ENCODE peak calls at places on chromosome 22, in six cellular contexts. B, U, Q, M, E and P are unnamed samples.
A peak's percentile ranks its signal among the peaks of the same experiment; 100 is the strongest.

GRCh38 chr22:19038164-19038546 is 84.1 kb downstream of the DGCR2 start:
- DNase-seq in B (no peak), U (no peak), Q (no peak), M (no peak), E (no peak), P (no peak)

GRCh38 chr22:32996702-32997101 is 61.5 kb downstream of the SYN3 start:
- DNase-seq in B (peak; percentile 56), U (no peak), Q (no peak), M (peak; percentile 60), E (no peak), P (no peak)

GRCh38 chr22:47328550-47329243 is 566.2 kb downstream of the TBC1D22A start:
- DNase-seq in B (peak; percentile 96), U (peak; percentile 68), Q (no peak), M (no peak), E (no peak), P (no peak)

GRCh38 chr22:30210235-30210831 is 36.2 kb downstream of the LIF start:
- DNase-seq in B (peak; percentile 45), U (no peak), Q (no peak), M (peak; percentile 57), E (no peak), P (no peak)

GRCh38 chr22:27851974-27852713 is 50.6 kb upstream of the MN1 start:
- DNase-seq in B (no peak), U (no peak), Q (no peak), M (no peak), E (no peak), P (no peak)

GRCh38 chr22:46538816-46539163 is 1.4 kb upstream of the CELSR1 start:
- DNase-seq in B (peak; percentile 55), U (no peak), Q (no peak), M (no peak), E (no peak), P (no peak)

GRCh38 chr22:32119568-32120235 is 39.4 kb downstream of the C22orf42 start:
- DNase-seq in B (no peak), U (no peak), Q (no peak), M (no peak), E (no peak), P (no peak)

GRCh38 chr22:50236731-50237409 is 8.0 kb downstream of the TUBGCP6 start:
- DNase-seq in B (peak; percentile 24), U (no peak), Q (peak; percentile 31), M (no peak), E (no peak), P (peak; percentile 54)

GRCh38 chr22:26559961-26560575 is 29.9 kb downstream of the TPST2 start:
- DNase-seq in B (no peak), U (no peak), Q (no peak), M (no peak), E (no peak), P (no peak)

GRCh38 chr22:39519681-39520053 is 695 bp upstream of the ATF4 start:
- DNase-seq in B (peak; percentile 45), U (no peak), Q (no peak), M (no peak), E (peak; percentile 50), P (peak; percentile 68)

GRCh38 chr22:45971389-45972028 is 5.5 kb downstream of the WNT7B start:
- DNase-seq in B (no peak), U (no peak), Q (no peak), M (no peak), E (no peak), P (no peak)

GRCh38 chr22:46085831-46086576 is 64.3 kb upstream of the PPARA start:
- DNase-seq in B (peak; percentile 87), U (no peak), Q (no peak), M (peak; percentile 71), E (no peak), P (no peak)

GRCh38 chr22:25482868-25483639 is 81.4 kb upstream of the GRK3 start:
- DNase-seq in B (no peak), U (no peak), Q (no peak), M (no peak), E (no peak), P (no peak)

GRCh38 chr22:43446881-43447280 is 35.1 kb downstream of the MPPED1 start:
- DNase-seq in B (no peak), U (no peak), Q (no peak), M (peak; percentile 47), E (no peak), P (no peak)

GRCh38 chr22:30397656-30398635 is 1.1 kb downstream of the SEC14L2 start:
- DNase-seq in B (no peak), U (no peak), Q (no peak), M (no peak), E (no peak), P (no peak)

GRCh38 chr22:49826603-49827306 is 918 bp downstream of the BRD1 start:
- DNase-seq in B (peak; percentile 53), U (no peak), Q (peak; percentile 55), M (no peak), E (no peak), P (peak; percentile 47)

GRCh38 chr22:50604256-50604580 is 3.6 kb downstream of the MAPK8IP2 start:
- DNase-seq in B (no peak), U (no peak), Q (no peak), M (no peak), E (no peak), P (no peak)

GRCh38 chr22:29979645-29980303 is 96.8 kb downstream of the MTMR3 start:
- DNase-seq in B (peak; percentile 21), U (no peak), Q (no peak), M (no peak), E (peak; percentile 41), P (no peak)

GRCh38 chr22:41308054-41308453 is 6.7 kb downstream of the ZC3H7B start:
- DNase-seq in B (peak; percentile 40), U (no peak), Q (no peak), M (no peak), E (no peak), P (no peak)

GRCh38 chr22:20740222-20740951 is 33.5 kb upstream of the SERPIND1 start:
- DNase-seq in B (no peak), U (no peak), Q (no peak), M (no peak), E (no peak), P (no peak)

GRCh38 chr22:46047226-46047625 is 70.3 kb upstream of the WNT7B start:
- DNase-seq in B (no peak), U (no peak), Q (no peak), M (peak; percentile 57), E (no peak), P (no peak)

GRCh38 chr22:46075764-46076531 is 74.4 kb upstream of the PPARA start:
- DNase-seq in B (peak; percentile 30), U (no peak), Q (no peak), M (peak; percentile 52), E (no peak), P (no peak)

GRCh38 chr22:26428515-26429457 is at the start of gene ASPHD2:
- DNase-seq in B (peak; percentile 58), U (no peak), Q (peak; percentile 79), M (no peak), E (peak; percentile 87), P (peak; percentile 80)

GRCh38 chr22:35455529-35455928 is 55.6 kb downstream of the MCM5 start:
- DNase-seq in B (no peak), U (no peak), Q (no peak), M (no peak), E (no peak), P (no peak)

GRCh38 chr22:35456757-35457156 is 56.8 kb downstream of the MCM5 start:
- DNase-seq in B (no peak), U (no peak), Q (no peak), M (no peak), E (no peak), P (no peak)

GRCh38 chr22:35452810-35453743 is 53.1 kb downstream of the MCM5 start:
- DNase-seq in B (no peak), U (no peak), Q (no peak), M (no peak), E (no peak), P (no peak)

GRCh38 chr22:35452351-35452781 is 52.4 kb downstream of the MCM5 start:
- DNase-seq in B (no peak), U (no peak), Q (no peak), M (peak; percentile 61), E (no peak), P (no peak)

GRCh38 chr22:35454416-35455054 is 54.6 kb downstream of the MCM5 start:
- DNase-seq in B (no peak), U (no peak), Q (no peak), M (no peak), E (no peak), P (no peak)
- TF ChIP-seq CTCF in B (no peak), U (no peak), Q (no peak), M (no peak), E (no peak), P (no peak)

GRCh38 chr22:37202001-37202555 is 10.2 kb downstream of the SSTR3 start:
- DNase-seq in B (no peak), U (no peak), Q (no peak), M (peak; percentile 30), E (no peak), P (no peak)
- TF ChIP-seq CTCF in B (no peak), U (no peak), Q (no peak), M (no peak), E (no peak), P (no peak)

GRCh38 chr22:17214416-17215043 is 4.7 kb downstream of the ADA2 start:
- DNase-seq in B (no peak), U (no peak), Q (no peak), M (no peak), E (no peak), P (no peak)

GRCh38 chr22:17217179-17217578 is 2.1 kb downstream of the ADA2 start:
- DNase-seq in B (no peak), U (no peak), Q (no peak), M (no peak), E (no peak), P (no peak)

GRCh38 chr22:17218341-17218740 is 894 bp downstream of the ADA2 start:
- DNase-seq in B (no peak), U (no peak), Q (no peak), M (no peak), E (no peak), P (no peak)

DNA sequence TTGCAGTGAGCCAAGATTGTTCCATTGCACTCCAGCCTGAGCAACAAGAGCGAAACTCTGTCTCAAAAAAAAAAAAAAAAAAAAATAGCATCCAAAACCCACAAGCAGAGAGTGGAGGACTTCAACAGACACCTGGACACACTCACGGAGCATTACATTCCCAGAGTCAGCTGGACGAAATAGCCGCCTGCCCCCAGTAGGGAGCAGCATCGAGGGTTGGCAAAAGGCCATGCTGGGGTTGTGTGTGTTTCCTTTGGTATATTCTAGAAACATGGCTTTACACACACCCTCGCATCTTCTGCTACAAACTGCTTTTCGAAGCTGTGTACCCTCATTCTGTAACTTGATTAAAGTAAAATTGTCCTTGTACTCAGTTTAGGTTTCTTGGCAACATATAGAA is 5.3 kb downstream of the ADA2 start:
- DNase-seq in B (peak; percentile 8), U (no peak), Q (peak; percentile 41), M (peak; percentile 70), E (no peak), P (peak; percentile 71)
- TF ChIP-seq CTCF in B (peak; percentile 40), U (peak; percentile 21), Q (peak; percentile 39), M (no peak), E (peak; percentile 35), P (peak; percentile 42)

DNA sequence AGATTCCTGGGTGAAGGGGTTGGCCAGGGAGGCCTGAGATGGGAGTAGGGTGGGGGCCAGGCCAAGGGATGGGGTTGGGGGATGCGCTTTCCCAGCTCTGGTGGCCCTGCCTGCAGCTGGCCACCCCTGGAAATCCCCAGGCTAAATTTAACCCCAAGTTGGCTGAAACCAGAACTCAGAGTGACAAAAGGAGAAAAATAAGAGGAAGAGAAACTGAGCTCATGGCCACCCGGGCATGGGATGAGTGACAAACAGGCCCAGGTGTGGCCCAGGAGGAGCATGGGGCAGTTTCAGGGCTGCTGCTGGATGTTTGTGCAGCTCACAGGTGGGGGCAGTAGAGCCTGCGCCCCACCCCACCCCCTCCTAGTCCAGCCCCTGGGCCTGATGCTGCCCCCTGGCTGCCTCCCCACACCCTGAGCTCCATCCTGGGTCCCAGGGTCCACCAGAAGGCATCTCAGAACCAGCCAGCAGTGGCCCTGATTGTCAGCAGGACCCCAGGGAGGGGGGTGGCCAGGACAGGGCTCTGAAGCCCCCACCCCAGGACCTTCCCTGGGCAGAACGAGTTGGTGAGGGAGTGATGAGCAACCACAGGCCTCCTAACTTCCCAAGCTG is 48.0 kb downstream of the IGLL5 start:
- DNase-seq in B (no peak), U (no peak), Q (no peak), M (no peak), E (peak; percentile 95), P (no peak)
- TF ChIP-seq CTCF in B (no peak), U (no peak), Q (no peak), M (no peak), E (peak; percentile 49), P (peak; percentile 13)